ENCODE peak calls at places on chromosomes 11 and 22, in seven cellular contexts. R is HTR-8/SVneo; M is activated CD4-positive, alpha-beta T cell treated with anti-CD3 and anti-CD28 coated beads, Interleukin-2, amount 50 U/mL, for 48 hours; L is activated T-cell treated with anti-CD3 and anti-CD28 coated beads for 48 hours; K is HuH-7; E is WTC11; Y is astrocyte of the spinal cord. H is an unnamed sample.

GRCh38 chr11:65648997-65649491 is 11.1 kb downstream of the SIPA1 start:
- DNase-seq in R (no peak), M (no peak), L (no peak), K (no peak), E (no peak), Y (no peak), H (no peak)

GRCh38 chr11:33543823-33544222 is 156.8 kb downstream of the C11orf91 start:
- DNase-seq in R (no peak), M (no peak), L (no peak), K (no peak), E (no peak), Y (no peak), H (no peak)

GRCh38 chr22:48706934-48707748 is 1120.5 kb downstream of the BRD1 start:
- DNase-seq in R (no peak), M (no peak), L (no peak), K (no peak), E (no peak), Y (no peak), H (no peak)

GRCh38 chr22:45478108-45478771 is 24.4 kb upstream of the FBLN1 start:
- DNase-seq in R (peak; percentile 64), M (no peak), L (no peak), K (no peak), E (no peak), Y (peak; percentile 92), H (no peak)

GRCh38 chr11:78218707-78219492 is 30.2 kb downstream of the USP35 start:
- DNase-seq in R (no peak), M (no peak), L (no peak), K (no peak), E (peak; percentile 2), Y (no peak), H (no peak)

GRCh38 chr11:97544401-97544800 is 1154.6 kb downstream of the JRKL start:
- DNase-seq in R (no peak), M (no peak), L (no peak), K (no peak), E (no peak), Y (peak; percentile 12), H (no peak)

GRCh38 chr11:7547091-7547490 is 33.3 kb downstream of the PPFIBP2 start:
- DNase-seq in R (no peak), M (no peak), L (no peak), K (no peak), E (no peak), Y (no peak), H (no peak)

GRCh38 chr11:1920128-1920908 is 815 bp downstream of the TNNT3 start:
- DNase-seq in R (no peak), M (no peak), L (no peak), K (no peak), E (no peak), Y (no peak), H (no peak)

GRCh38 chr11:26778000-26778757 is 56.3 kb upstream of the SLC5A12 start:
- DNase-seq in R (no peak), M (no peak), L (no peak), K (no peak), E (no peak), Y (peak; percentile 83), H (no peak)

GRCh38 chr22:21807545-21807944 is 59.9 kb downstream of the MAPK1 start:
- DNase-seq in R (no peak), M (no peak), L (no peak), K (no peak), E (no peak), Y (no peak), H (peak; percentile 0)